ENCODE peak calls at places on chromosomes 5 and 9, in five cellular contexts. One of them, this sample, is unnamed.

GRCh38 chr9:114390952-114391351 is 3.2 kb upstream of the AKNA start:
- DNase-seq in GM23248: peak; percentile 25
- DNase-seq in heart left ventricle: no peak
- DNase-seq in left ventricle myocardium inferior: no peak
- DNase-seq in A549: no peak
- DNase-seq in this sample: no peak

GRCh38 chr9:98826716-98827115 is 19.2 kb downstream of the GALNT12 start:
- DNase-seq in GM23248: no peak
- DNase-seq in heart left ventricle: no peak
- DNase-seq in left ventricle myocardium inferior: no peak
- DNase-seq in A549: no peak
- DNase-seq in this sample: no peak

GRCh38 chr5:66362021-66362420 is 217.9 kb downstream of the SREK1 start:
- DNase-seq in GM23248: no peak
- DNase-seq in heart left ventricle: no peak
- DNase-seq in left ventricle myocardium inferior: no peak
- DNase-seq in A549: no peak
- DNase-seq in this sample: no peak

GRCh38 chr9:103037508-103038477 is 42.7 kb downstream of the CYLC2 start:
- DNase-seq in GM23248: no peak
- DNase-seq in heart left ventricle: peak; percentile 20
- DNase-seq in left ventricle myocardium inferior: peak; percentile 17
- DNase-seq in A549: no peak
- DNase-seq in this sample: no peak

GRCh38 chr9:122096620-122097415 is 3.7 kb upstream of the TTLL11 start:
- DNase-seq in GM23248: no peak
- DNase-seq in heart left ventricle: no peak
- DNase-seq in left ventricle myocardium inferior: no peak
- DNase-seq in A549: no peak
- DNase-seq in this sample: no peak

GRCh38 chr9:114250235-114250568 is 72.7 kb upstream of the ORM1 start:
- DNase-seq in GM23248: peak; percentile 96
- DNase-seq in heart left ventricle: peak; percentile 81
- DNase-seq in left ventricle myocardium inferior: peak; percentile 86
- DNase-seq in A549: no peak
- DNase-seq in this sample: peak; percentile 46

GRCh38 chr9:38000332-38000731 is 68.7 kb downstream of the SHB start:
- DNase-seq in GM23248: no peak
- DNase-seq in heart left ventricle: no peak
- DNase-seq in left ventricle myocardium inferior: no peak
- DNase-seq in A549: no peak
- DNase-seq in this sample: no peak

GRCh38 chr5:1161108-1161831 is 40.1 kb upstream of the SLC6A19 start:
- DNase-seq in GM23248: no peak
- DNase-seq in heart left ventricle: no peak
- DNase-seq in left ventricle myocardium inferior: no peak
- DNase-seq in A549: no peak
- DNase-seq in this sample: peak; percentile 69

GRCh38 chr5:81851481-81852178 is 100.7 kb upstream of the SSBP2 start:
- DNase-seq in GM23248: peak; percentile 96
- DNase-seq in heart left ventricle: peak; percentile 97
- DNase-seq in left ventricle myocardium inferior: peak; percentile 98
- DNase-seq in A549: peak; percentile 89
- DNase-seq in this sample: peak; percentile 88

GRCh38 chr5:81854915-81855314 is 104.0 kb upstream of the SSBP2 start:
- DNase-seq in GM23248: no peak
- DNase-seq in heart left ventricle: no peak
- DNase-seq in left ventricle myocardium inferior: no peak
- DNase-seq in A549: no peak
- DNase-seq in this sample: no peak

GRCh38 chr5:81852277-81853004 is 101.5 kb upstream of the SSBP2 start:
- DNase-seq in GM23248: peak; percentile 36
- DNase-seq in heart left ventricle: no peak
- DNase-seq in left ventricle myocardium inferior: peak; percentile 21
- DNase-seq in A549: no peak
- DNase-seq in this sample: no peak

GRCh38 chr5:81854485-81854884 is 103.6 kb upstream of the SSBP2 start:
- DNase-seq in GM23248: peak; percentile 29
- DNase-seq in heart left ventricle: no peak
- DNase-seq in left ventricle myocardium inferior: no peak
- DNase-seq in A549: no peak
- DNase-seq in this sample: no peak

GRCh38 chr5:81853005-81853357 is 102.1 kb upstream of the SSBP2 start:
- DNase-seq in GM23248: no peak
- DNase-seq in heart left ventricle: no peak
- DNase-seq in left ventricle myocardium inferior: no peak
- DNase-seq in A549: no peak
- DNase-seq in this sample: no peak
- H3K4me3 ChIP-seq in GM23248: peak overlapping the region; percentile 75
- H3K4me3 ChIP-seq in heart left ventricle: peak overlapping the region; percentile 56
- H3K4me3 ChIP-seq in left ventricle myocardium inferior: peak overlapping the region; percentile 68
- H3K4me3 ChIP-seq in A549: no peak overlapping the region
- H3K4me3 ChIP-seq in this sample: no peak overlapping the region

DNA sequence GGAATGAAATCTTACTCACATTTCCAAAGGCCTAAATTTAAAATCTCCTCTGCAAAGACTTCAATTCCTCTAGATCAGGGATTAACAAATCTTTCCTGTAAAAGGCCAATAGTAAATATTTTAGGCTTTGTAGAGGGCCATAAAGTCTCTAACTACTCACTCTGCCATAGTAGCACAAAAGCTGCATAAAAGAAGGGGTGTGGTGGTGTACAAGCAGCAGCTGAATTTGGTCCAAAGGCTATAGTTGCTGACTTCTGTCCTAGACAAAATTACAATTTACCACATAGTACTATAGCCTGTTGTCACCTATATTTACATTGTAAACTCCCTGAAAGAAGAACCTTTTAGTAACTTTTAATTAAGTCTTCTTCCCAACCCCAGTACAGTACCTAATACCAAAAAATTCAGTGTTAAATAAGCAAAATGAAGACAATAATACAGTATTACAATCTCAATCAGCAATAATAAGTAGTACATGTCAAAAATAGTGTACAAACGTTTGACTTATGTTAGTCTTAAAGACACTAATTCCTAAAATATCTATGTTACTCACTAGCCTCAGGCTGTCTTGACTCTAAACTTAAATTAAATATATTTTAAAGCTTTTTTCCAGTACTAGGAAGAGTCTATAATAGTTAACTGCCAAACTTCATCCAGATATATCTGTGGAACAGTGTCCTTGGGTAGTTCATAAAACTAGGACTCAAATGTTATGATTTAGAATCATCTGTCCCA is 6.9 kb downstream of the CETN3 start:
- DNase-seq in GM23248: peak; percentile 18
- DNase-seq in heart left ventricle: no peak
- DNase-seq in left ventricle myocardium inferior: no peak
- DNase-seq in A549: no peak
- DNase-seq in this sample: no peak
- H3K27ac ChIP-seq in GM23248: no peak overlapping the region
- H3K27ac ChIP-seq in heart left ventricle: no peak overlapping the region
- H3K27ac ChIP-seq in left ventricle myocardium inferior: no peak overlapping the region
- H3K27ac ChIP-seq in A549: no peak overlapping the region
- H3K27ac ChIP-seq in this sample: no peak overlapping the region

DNA sequence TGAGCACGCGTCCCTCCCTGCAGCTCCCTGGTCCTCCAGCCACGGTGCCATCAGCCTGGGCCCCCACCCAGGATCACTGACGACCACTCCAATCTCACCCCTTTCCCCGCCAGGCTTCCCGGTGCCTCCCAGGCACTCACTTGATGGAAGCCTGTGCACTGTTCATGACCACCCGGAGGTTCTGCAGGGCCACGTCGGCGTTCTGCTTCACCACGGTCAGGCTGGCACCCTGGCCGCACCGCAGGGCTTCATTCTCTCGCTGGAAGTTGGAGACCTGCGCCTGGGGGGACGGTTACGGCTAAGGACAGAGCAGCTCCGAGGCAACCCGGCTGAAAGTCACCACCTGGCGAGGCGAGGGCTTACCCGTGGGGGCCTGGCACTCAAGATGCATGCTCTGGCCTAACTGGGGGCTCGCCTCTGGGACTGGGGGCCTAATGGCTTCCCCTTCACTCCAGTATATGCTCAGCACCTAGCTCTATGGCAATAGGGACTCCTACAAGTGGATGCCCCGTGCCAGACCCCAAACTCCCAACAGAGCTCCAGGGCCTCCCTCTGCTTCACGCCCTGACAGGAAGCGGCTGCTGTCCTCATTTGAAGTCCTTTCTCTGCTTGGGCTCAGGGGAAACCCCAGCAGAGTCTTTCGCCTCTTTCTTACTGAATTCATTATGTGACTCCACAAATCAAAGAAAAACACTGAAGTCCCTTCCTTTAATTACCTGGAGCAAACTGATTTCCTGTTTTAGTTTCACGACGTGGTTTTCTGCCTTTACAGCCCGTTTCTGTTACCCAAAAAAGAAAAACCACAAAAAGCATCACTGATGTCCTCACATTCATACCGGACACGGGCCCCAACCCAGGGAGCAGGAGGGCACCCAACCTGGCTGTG is 4.2 kb upstream of the SNAPC4 start:
- DNase-seq in GM23248: no peak
- DNase-seq in heart left ventricle: no peak
- DNase-seq in left ventricle myocardium inferior: no peak
- DNase-seq in A549: no peak
- DNase-seq in this sample: no peak
- H3K4me1 ChIP-seq in GM23248: peaks cover 1% of the 10 kb centered on the region
- H3K4me1 ChIP-seq in heart left ventricle: peaks cover 1% of the 10 kb centered on the region
- H3K4me1 ChIP-seq in left ventricle myocardium inferior: peaks cover 23% of the 10 kb centered on the region
- H3K4me1 ChIP-seq in A549: peaks cover 11% of the 10 kb centered on the region
- H3K4me1 ChIP-seq in this sample: peaks cover 15% of the 10 kb centered on the region

DNA sequence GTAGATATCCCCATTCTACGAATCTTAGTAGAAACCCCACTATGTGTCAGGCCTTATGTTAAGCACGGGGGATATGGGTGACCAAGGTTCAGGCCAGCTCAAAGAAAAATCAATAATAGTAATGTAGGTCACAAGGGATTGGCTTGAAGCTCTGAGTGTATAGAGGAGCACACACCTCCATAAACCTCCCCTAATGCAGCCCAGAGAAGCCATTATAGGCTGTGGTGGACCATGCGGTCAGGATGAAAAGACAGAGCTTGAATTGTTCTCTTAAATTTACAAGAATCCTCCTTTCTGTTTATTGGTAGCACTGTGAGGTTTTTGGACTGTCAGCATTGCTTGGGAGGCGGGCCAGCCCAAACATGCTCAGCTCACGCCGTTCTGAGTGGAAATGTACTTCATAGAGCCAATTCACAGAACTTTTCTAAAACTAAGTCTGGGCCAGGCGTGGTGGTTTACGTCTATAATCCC is 9.1 kb downstream of the PDE6A start:
- DNase-seq in GM23248: no peak
- DNase-seq in heart left ventricle: no peak
- DNase-seq in left ventricle myocardium inferior: no peak
- DNase-seq in A549: no peak
- DNase-seq in this sample: no peak
- H3K4me3 ChIP-seq in GM23248: no peak overlapping the region
- H3K4me3 ChIP-seq in heart left ventricle: no peak overlapping the region
- H3K4me3 ChIP-seq in left ventricle myocardium inferior: no peak overlapping the region
- H3K4me3 ChIP-seq in A549: no peak overlapping the region
- H3K4me3 ChIP-seq in this sample: no peak overlapping the region

DNA sequence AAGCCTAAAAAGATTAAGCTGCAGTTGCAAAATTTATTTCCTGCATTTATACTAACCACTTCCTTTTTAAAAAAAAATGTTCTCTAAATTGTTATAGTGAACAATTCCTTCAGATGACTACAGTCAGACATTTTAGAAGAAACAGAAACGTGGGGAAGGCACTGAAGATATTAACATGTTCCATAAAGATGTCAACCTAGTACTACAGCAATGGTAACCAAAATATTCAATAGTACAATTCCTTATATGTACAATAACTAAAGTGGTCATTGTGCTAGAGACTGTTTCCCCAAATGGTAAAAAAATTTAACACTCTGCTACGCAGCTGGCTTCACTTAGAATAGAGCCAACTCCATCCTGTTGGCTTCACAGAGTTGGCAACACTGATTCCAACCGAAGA is 97.7 kb downstream of the FNBP1 start:
- DNase-seq in GM23248: peak; percentile 20
- DNase-seq in heart left ventricle: no peak
- DNase-seq in left ventricle myocardium inferior: no peak
- DNase-seq in A549: no peak
- DNase-seq in this sample: no peak
- H3K27ac ChIP-seq in GM23248: peak overlapping the region; percentile 14
- H3K27ac ChIP-seq in heart left ventricle: peak overlapping the region; percentile 93
- H3K27ac ChIP-seq in left ventricle myocardium inferior: peak overlapping the region; percentile 53
- H3K27ac ChIP-seq in A549: no peak overlapping the region
- H3K27ac ChIP-seq in this sample: no peak overlapping the region

This sample was measured in SJSA1.